ENCODE peak calls at places on chromosomes 3 and 15, in seven cellular contexts. T is astrocyte of the spinal cord, F is Calu3, H is fibroblast of lung, Y is A549, E is GM20000, L is left ventricle myocardium inferior. R is an unnamed sample.

GRCh38 chr3:32817561-32818430 is at the start of gene TRIM71:
- DNase-seq in L (no peak), Y (no peak), H (no peak), E (peak), T (peak), F (no peak), R (no peak)

GRCh38 chr3:143826296-143826695 is 22.0 kb downstream of the SLC9A9 start:
- DNase-seq in T (peak), L (no peak), E (no peak), H (no peak), F (no peak), Y (no peak), R (no peak)

GRCh38 chr3:24396338-24396737 is 98.3 kb downstream of the THRB start:
- DNase-seq in Y (no peak), H (no peak), E (no peak), T (no peak), F (no peak), L (no peak), R (no peak)

GRCh38 chr3:57397175-57398026 is 104.9 kb upstream of the ASB14 start:
- DNase-seq in E (peak), L (no peak), T (peak), Y (peak), F (peak), H (peak), R (peak)

GRCh38 chr15:49832421-49832980 is 211.7 kb downstream of the DTWD1 start:
- DNase-seq in T (peak), F (peak), E (no peak), H (no peak), L (no peak), Y (no peak), R (no peak)

GRCh38 chr15:73568881-73569280 is 64.3 kb downstream of the NPTN start:
- DNase-seq in Y (no peak), F (no peak), T (no peak), E (no peak), H (no peak), L (no peak), R (no peak)

GRCh38 chr15:77578641-77579372 is 53.9 kb downstream of the LINGO1 start:
- DNase-seq in L (no peak), E (no peak), Y (no peak), H (no peak), T (no peak), F (no peak), R (no peak)

GRCh38 chr15:28260722-28261121 is 61.3 kb downstream of the HERC2 start:
- DNase-seq in E (no peak), L (peak), Y (no peak), H (no peak), F (no peak), T (no peak), R (no peak)

GRCh38 chr3:89446593-89446992 is 339.2 kb downstream of the EPHA3 start:
- DNase-seq in H (no peak), E (no peak), L (no peak), T (no peak), F (no peak), Y (no peak), R (no peak)

GRCh38 chr15:90075420-90076289 is 26.6 kb downstream of the IDH2 start:
- DNase-seq in E (no peak), F (no peak), T (no peak), L (no peak), Y (no peak), H (no peak), R (peak)

GRCh38 chr3:141632779-141633374 is 105.2 kb upstream of the RNF7 start:
- DNase-seq in E (no peak), H (no peak), F (no peak), L (no peak), T (no peak), Y (no peak), R (no peak)

GRCh38 chr15:64688770-64689169 is 86.6 kb downstream of the RBPMS2 start:
- DNase-seq in L (no peak), F (no peak), Y (no peak), H (no peak), T (no peak), E (no peak), R (no peak)

GRCh38 chr15:68843425-68844311 is 23.0 kb upstream of the ANP32A start:
- DNase-seq in L (no peak), T (peak), E (no peak), Y (no peak), H (peak), F (no peak), R (no peak)

GRCh38 chr15:44654858-44655257 is 8.6 kb downstream of the SPG11 start:
- DNase-seq in L (no peak), T (no peak), F (no peak), Y (no peak), E (no peak), H (peak), R (no peak)

GRCh38 chr3:156862338-156862737 is 36.2 kb downstream of the LEKR1 start:
- DNase-seq in F (no peak), L (no peak), H (no peak), Y (no peak), T (no peak), E (no peak), R (no peak)

GRCh38 chr3:72907131-72907697 is 19.4 kb downstream of the GXYLT2 start:
- DNase-seq in E (no peak), Y (no peak), L (no peak), H (peak), F (no peak), T (peak), R (peak)

GRCh38 chr15:62603757-62604156 is 438.7 kb upstream of the C2CD4B start:
- DNase-seq in L (no peak), E (no peak), T (no peak), H (peak), F (no peak), Y (no peak), R (no peak)

GRCh38 chr15:70214941-70215635 is 117.4 kb upstream of the TLE3 start:
- DNase-seq in H (no peak), F (no peak), T (no peak), Y (no peak), E (no peak), L (no peak), R (no peak)

GRCh38 chr15:79170256-79170664 is 79.7 kb upstream of the RASGRF1 start:
- DNase-seq in F (peak), T (no peak), Y (peak), H (no peak), L (peak), E (no peak), R (no peak)

GRCh38 chr15:59313703-59314332 is 58.9 kb downstream of the MYO1E start:
- DNase-seq in F (peak), H (peak), T (peak), Y (peak), E (peak), L (peak), R (no peak)

GRCh38 chr3:144771401-144771870 is 799.8 kb downstream of the DIPK2A start:
- DNase-seq in E (no peak), H (no peak), Y (no peak), F (no peak), T (peak), L (no peak), R (peak)

GRCh38 chr3:59766165-59766872 is 716.5 kb upstream of the CFAP20DC start:
- DNase-seq in H (peak), F (no peak), T (no peak), L (no peak), E (no peak), Y (no peak), R (no peak)

DNA sequence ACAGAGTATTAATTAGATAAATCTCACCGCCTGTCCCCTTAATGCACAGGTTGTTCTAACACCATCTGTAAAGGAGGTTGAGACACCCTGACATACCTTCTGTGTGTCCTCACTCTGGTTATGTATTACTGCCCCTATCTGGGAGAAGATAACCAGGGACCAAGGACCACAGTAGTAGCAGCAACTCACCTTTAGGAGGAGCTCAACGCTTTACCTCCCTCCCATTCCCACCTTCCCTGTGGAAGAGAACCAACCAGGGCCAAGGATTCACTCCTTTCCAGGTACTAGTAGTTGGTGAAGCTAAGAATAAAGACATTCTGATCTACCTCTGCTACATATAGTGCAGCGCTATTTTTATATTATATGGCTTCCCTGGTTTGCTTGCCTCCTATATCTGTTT is 232.6 kb downstream of the MEX3B start:
- DNase-seq in H (peak), T (peak), E (no peak), L (no peak), Y (no peak), F (no peak), R (no peak)
- TF ChIP-seq CTCF in H (no peak), T (peak), E (no peak), L (peak), Y (no peak), F (no peak), R (peak)

DNA sequence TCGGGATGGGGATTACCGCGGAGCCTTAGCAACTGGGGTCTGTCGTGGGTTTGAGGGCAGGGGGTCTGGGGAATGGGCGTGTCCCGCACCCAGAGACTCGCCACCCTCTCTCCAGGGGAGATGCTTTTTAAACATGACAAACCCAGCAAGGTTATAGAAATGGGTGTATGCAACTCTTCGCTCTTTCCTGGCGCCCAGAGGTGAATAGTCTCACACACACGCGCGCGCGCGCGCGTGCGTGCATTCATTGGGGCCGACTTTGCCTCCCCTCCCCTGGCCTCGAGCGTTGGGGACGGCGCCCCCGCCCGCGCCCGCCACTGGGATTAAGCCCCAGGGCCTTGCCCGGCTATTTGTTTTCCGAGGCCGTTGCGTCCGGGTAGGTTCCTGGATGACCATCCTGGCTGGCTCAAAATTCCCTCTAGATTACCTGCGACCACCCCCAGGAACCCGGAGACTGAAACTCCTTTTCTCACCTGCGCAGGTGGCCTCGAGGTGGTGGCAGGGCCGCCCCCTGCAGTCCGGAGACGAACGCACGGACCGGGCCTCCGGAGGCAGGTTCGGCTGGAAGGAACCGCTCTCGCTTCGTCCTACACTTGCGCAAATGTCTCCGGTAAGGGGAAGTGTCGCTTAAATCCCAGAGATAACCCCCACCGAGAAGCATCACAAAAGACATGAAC is 777 bp downstream of the GPR160 start:
- DNase-seq in F (peak), T (no peak), L (no peak), H (no peak), E (peak), Y (no peak), R (no peak)
- TF ChIP-seq CTCF in F (peak), T (peak), L (no peak), H (no peak), E (peak), Y (no peak), R (peak)

DNA sequence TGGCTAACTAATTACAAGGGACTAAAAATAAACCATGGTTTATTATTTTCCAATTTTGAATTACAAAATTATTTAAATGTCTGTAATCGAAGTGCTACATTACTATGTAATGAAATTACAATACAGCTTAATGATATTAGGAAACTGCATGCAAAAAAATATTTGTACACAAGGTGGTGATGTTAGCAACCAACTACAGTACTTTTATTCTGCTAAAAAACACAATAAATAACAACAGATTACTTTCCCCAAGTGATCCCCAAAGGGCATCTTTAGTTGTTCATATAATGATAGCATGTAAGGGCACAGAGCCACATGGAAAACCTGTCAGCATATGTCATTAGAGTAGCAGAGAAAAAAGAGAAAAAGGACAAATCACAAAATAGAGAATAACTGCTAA is 147.5 kb upstream of the SOX2 start:
- DNase-seq in Y (no peak), H (no peak), T (no peak), F (no peak), E (no peak), L (no peak), R (no peak)
- TF ChIP-seq CTCF in Y (no peak), H (no peak), T (no peak), F (no peak), E (no peak), L (no peak), R (peak)

GRCh38 chr15:36814085-36814484 is 234.7 kb downstream of the CDIN1 start:
- DNase-seq in F (no peak), L (no peak), H (no peak), Y (no peak), E (no peak), T (no peak), R (no peak)

GRCh38 chr15:36808401-36809160 is 229.2 kb downstream of the CDIN1 start:
- DNase-seq in F (no peak), Y (no peak), H (no peak), L (no peak), E (no peak), T (peak), R (no peak)

GRCh38 chr15:36809380-36809779 is 230.0 kb downstream of the CDIN1 start:
- DNase-seq in F (no peak), Y (no peak), L (no peak), E (no peak), T (no peak), H (no peak), R (no peak)

GRCh38 chr15:36811903-36812302 is 232.5 kb downstream of the CDIN1 start:
- DNase-seq in T (no peak), Y (no peak), H (no peak), F (no peak), L (no peak), E (no peak), R (no peak)

GRCh38 chr15:36810656-36811449 is 231.4 kb downstream of the CDIN1 start:
- DNase-seq in H (no peak), Y (no peak), F (no peak), T (no peak), E (no peak), L (no peak), R (no peak)
- TF ChIP-seq CTCF in H (no peak), Y (no peak), F (no peak), T (peak), E (peak), L (no peak), R (peak)

GRCh38 chr3:140223631-140224030 is 288.6 kb downstream of the CLSTN2 start:
- DNase-seq in E (no peak), L (no peak), F (peak), H (no peak), Y (no peak), T (peak), R (peak)

GRCh38 chr3:140223197-140223596 is 288.2 kb downstream of the CLSTN2 start:
- DNase-seq in H (no peak), F (no peak), L (no peak), E (no peak), Y (no peak), T (no peak), R (no peak)

GRCh38 chr3:140219161-140219745 is 284.3 kb downstream of the CLSTN2 start:
- DNase-seq in E (no peak), H (no peak), T (no peak), L (no peak), Y (no peak), F (no peak), R (no peak)

GRCh38 chr3:140216249-140216648 is 281.3 kb downstream of the CLSTN2 start:
- DNase-seq in L (no peak), H (no peak), E (peak), F (peak), T (no peak), Y (peak), R (no peak)

GRCh38 chr3:140219923-140220452 is 285.0 kb downstream of the CLSTN2 start:
- DNase-seq in L (no peak), Y (no peak), T (no peak), F (no peak), E (peak), H (no peak), R (no peak)
- TF ChIP-seq CTCF in L (no peak), Y (no peak), T (peak), F (no peak), E (peak), H (no peak), R (no peak)

DNA sequence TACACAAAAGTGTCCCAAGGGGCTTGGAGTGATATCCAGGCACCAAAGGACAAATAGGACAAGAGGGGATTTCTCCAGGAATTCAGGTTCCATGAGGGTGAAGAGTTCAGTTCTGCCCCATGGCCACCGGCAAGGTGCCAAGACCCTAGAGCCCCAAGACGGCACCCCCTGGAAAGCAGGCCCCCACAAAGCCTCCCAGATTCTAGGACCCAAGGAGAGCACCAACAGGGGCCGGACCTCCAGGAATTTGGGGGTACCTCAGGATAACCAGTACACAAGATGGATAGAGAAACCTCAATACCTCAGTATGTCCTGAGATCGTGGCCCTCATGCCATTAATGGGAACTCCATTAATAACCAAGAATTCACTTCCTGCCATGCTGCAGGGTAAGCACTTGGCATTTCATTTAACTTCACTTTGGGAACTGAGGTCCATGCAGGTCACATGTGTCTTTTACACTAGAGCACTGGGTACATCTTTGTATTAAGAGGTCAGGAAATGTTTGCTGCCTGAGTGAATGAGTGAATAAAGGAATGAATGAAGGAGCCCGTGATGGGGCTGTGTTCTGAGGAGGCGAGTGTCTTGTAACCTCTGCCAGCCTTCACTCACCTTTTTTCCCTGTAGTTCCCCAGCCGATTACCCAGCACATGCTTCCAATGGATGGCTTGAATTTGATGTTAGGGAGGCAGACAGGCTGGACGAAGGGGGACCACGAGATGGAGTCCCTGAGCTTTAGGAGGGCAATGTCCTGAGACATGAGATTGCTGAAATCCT is 15.5 kb upstream of the PRSS50 start:
- DNase-seq in F (no peak), H (peak), L (no peak), T (no peak), E (no peak), Y (no peak), R (no peak)
- TF ChIP-seq CTCF in F (no peak), H (peak), L (no peak), T (peak), E (no peak), Y (no peak), R (no peak)

DNA sequence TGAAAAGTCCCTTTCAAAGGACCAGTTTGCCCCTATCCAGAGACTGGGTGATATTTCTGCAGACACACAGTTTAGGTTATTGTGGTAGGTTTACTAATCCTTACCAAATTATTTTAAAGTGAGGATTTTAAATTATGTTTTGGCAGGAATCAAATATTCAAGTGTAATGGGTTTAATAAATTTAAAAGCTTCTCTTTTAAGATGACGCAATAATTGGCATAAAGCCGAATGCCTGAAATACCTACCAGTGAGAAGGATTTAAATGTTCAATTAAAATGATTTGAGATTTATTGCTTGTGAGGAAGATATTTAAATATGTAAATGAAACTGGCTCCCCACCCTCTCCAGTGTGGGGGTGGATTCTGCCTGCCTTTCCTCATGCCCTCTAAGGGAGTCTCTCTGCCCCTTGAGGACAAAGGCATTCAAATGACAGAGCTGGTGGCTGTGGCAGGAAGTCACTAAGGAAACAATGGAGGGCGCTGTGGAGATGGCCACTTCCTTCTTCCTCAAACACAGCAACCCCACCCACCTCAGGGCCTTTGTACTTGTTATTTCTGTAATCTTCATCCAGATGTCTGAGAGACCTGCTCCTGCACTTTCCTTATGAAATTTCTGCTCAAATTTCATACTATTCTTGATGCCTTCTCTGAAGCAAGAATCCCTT is 131.7 kb downstream of the TNIK start:
- DNase-seq in Y (no peak), T (no peak), H (peak), F (peak), L (no peak), E (no peak), R (no peak)
- TF ChIP-seq CTCF in Y (peak), T (no peak), H (no peak), F (peak), L (no peak), E (peak), R (no peak)

GRCh38 chr3:196739671-196740475 is at the start of gene PAK2:
- DNase-seq in Y (peak), H (peak), L (peak), T (peak), E (peak), F (peak), R (peak)
- TF ChIP-seq CTCF in Y (no peak), H (no peak), L (peak), T (no peak), E (no peak), F (no peak), R (no peak)

GRCh38 chr3:181637056-181637798 is 74.5 kb upstream of the SOX2 start:
- DNase-seq in Y (no peak), L (no peak), E (no peak), T (no peak), F (no peak), H (no peak), R (peak)

GRCh38 chr3:181630873-181631272 is 80.9 kb upstream of the SOX2 start:
- DNase-seq in F (no peak), Y (no peak), L (no peak), H (no peak), E (no peak), T (no peak), R (no peak)

GRCh38 chr3:181631901-181632300 is 79.8 kb upstream of the SOX2 start:
- DNase-seq in E (no peak), Y (no peak), T (no peak), H (no peak), L (no peak), F (no peak), R (no peak)

GRCh38 chr3:181633556-181633955 is 78.2 kb upstream of the SOX2 start:
- DNase-seq in E (no peak), Y (no peak), L (no peak), T (no peak), F (no peak), H (no peak), R (no peak)

DNA sequence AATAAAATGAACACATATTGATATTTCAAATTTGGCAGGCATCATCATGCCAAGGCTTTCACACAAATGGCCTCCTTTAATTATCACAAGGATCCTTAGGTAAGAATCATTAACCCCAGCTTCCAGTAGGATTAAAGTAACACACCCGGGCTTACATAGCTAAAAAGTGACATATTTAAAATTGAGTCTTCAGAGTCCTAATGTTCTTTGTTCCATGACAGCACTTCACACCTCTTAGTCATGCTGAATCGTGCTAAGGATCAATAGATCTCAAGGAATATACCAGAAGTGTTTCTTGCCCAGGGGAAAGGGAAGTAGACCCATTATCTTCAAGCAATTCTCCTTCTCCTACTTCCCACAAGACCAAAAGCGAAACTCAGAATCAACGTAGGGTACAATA is 76.6 kb upstream of the SOX2 start:
- DNase-seq in H (no peak), F (no peak), T (no peak), Y (no peak), L (no peak), E (no peak), R (no peak)
- TF ChIP-seq CTCF in H (no peak), F (no peak), T (no peak), Y (no peak), L (no peak), E (no peak), R (no peak)

R was measured in astrocyte of the cerebellum.